ENCODE peak calls at places on chromosome 5, in eight cellular contexts. J is SK-N-SH, N is GM12878, L is psoas muscle, M is fibroblast of the aortic adventitia, Z is AG10803, H is A549, I is choroid plexus epithelial cell. T is an unnamed sample.

GRCh38 chr5:89168766-89169165 is 285.8 kb upstream of the MEF2C start:
- DNase-seq in H (no peak), N (peak), L (no peak), M (no peak), I (no peak), J (no peak), Z (no peak), T (no peak)

GRCh38 chr5:111582962-111583669 is 70.8 kb upstream of the STARD4 start:
- DNase-seq in I (peak), L (no peak), H (no peak), J (no peak), Z (peak), M (peak), N (no peak), T (no peak)

GRCh38 chr5:145499483-145499882 is 335.7 kb downstream of the PRELID2 start:
- DNase-seq in J (no peak), N (no peak), H (no peak), L (no peak), I (peak), M (peak), Z (peak), T (no peak)

GRCh38 chr5:74017786-74018211 is 391.8 kb downstream of the ARHGEF28 start:
- DNase-seq in I (peak), L (no peak), M (peak), N (no peak), Z (peak), H (no peak), J (no peak), T (no peak)

GRCh38 chr5:59416441-59416840 is 477.1 kb downstream of the PDE4D start:
- DNase-seq in M (peak), Z (peak), J (no peak), H (peak), I (peak), L (no peak), N (no peak), T (no peak)

GRCh38 chr5:110639307-110639902 is 87.1 kb downstream of the TMEM232 start:
- DNase-seq in J (no peak), L (no peak), I (peak), Z (peak), N (no peak), H (no peak), M (no peak), T (no peak)

GRCh38 chr5:166618555-166618954 is 1672.9 kb upstream of the WWC1 start:
- DNase-seq in L (no peak), I (no peak), M (no peak), H (no peak), Z (no peak), J (no peak), N (no peak), T (no peak)

GRCh38 chr5:176774216-176775171 is 35.9 kb upstream of the UNC5A start:
- DNase-seq in N (no peak), J (no peak), H (no peak), L (no peak), Z (no peak), M (no peak), I (no peak), T (no peak)

GRCh38 chr5:152058267-152058666 is 133.6 kb upstream of the GLRA1 start:
- DNase-seq in M (no peak), L (no peak), I (no peak), N (no peak), Z (no peak), J (no peak), H (no peak), T (no peak)

GRCh38 chr5:126917918-126918623 is 112.3 kb downstream of the MARCHF3 start:
- DNase-seq in I (peak), Z (peak), L (no peak), H (peak), M (peak), N (no peak), J (peak), T (peak)

GRCh38 chr5:72624641-72625236 is 117.5 kb upstream of the ZNF366 start:
- DNase-seq in J (no peak), N (no peak), H (no peak), Z (peak), M (peak), L (peak), I (peak), T (no peak)

GRCh38 chr5:138455191-138455930 is 9.9 kb upstream of the EGR1 start:
- DNase-seq in I (no peak), H (no peak), M (no peak), N (no peak), L (no peak), J (no peak), Z (no peak), T (no peak)

GRCh38 chr5:147568710-147569109 is 58.8 kb upstream of the DPYSL3 start:
- DNase-seq in M (no peak), N (no peak), I (no peak), L (no peak), H (no peak), J (no peak), Z (no peak), T (no peak)

GRCh38 chr5:87129051-87129450 is 138.6 kb upstream of the RASA1 start:
- DNase-seq in N (no peak), M (no peak), L (no peak), J (no peak), Z (peak), I (no peak), H (no peak), T (no peak)

GRCh38 chr5:9617191-9617590 is 13.0 kb downstream of the TAS2R1 start:
- DNase-seq in L (no peak), M (no peak), I (no peak), H (no peak), Z (no peak), J (no peak), N (no peak), T (no peak)

GRCh38 chr5:125225424-125225823 is 479.0 kb upstream of the ZNF608 start:
- DNase-seq in Z (no peak), M (no peak), N (no peak), I (no peak), J (no peak), L (no peak), H (no peak), T (no peak)

GRCh38 chr5:95984287-95984938 is 22.8 kb upstream of the ELL2 start:
- DNase-seq in Z (peak), I (peak), L (no peak), M (peak), H (no peak), J (no peak), N (no peak), T (no peak)

GRCh38 chr5:169548315-169548714 is 35.3 kb upstream of the SPDL1 start:
- DNase-seq in M (peak), L (no peak), N (no peak), J (peak), I (peak), Z (peak), H (peak), T (no peak)
- TF ChIP-seq CTCF in M (peak), L (no peak), N (no peak), J (peak), I (peak), Z (peak), H (peak), T (no peak)

GRCh38 chr5:132463808-132464154 is 26.8 kb downstream of the IRF1 start:
- DNase-seq in Z (no peak), I (no peak), L (no peak), J (no peak), H (no peak), M (no peak), N (no peak), T (no peak)
- H3K4me3 ChIP-seq in Z (peak), I (no peak), L (no peak), J (no peak), H (no peak), M (no peak), N (no peak), T (no peak)

GRCh38 chr5:44862808-44863207 is 54.1 kb downstream of the MRPS30 start:
- DNase-seq in I (peak), M (peak), J (no peak), L (no peak), Z (peak), H (peak), N (no peak), T (no peak)
- TF ChIP-seq CTCF in I (peak), M (peak), J (peak), L (no peak), Z (peak), H (peak), N (peak), T (no peak)

GRCh38 chr5:113205323-113205722 is 228.7 kb downstream of the DCP2 start:
- DNase-seq in I (peak), L (no peak), M (no peak), H (no peak), N (no peak), Z (no peak), J (no peak), T (no peak)

GRCh38 chr5:113205807-113206206 is 229.0 kb downstream of the TSSK1B start:
- DNase-seq in H (no peak), J (no peak), Z (no peak), N (no peak), M (no peak), L (no peak), I (no peak), T (no peak)

GRCh38 chr5:113204525-113205161 is 228.0 kb downstream of the DCP2 start:
- DNase-seq in H (no peak), L (peak), Z (peak), M (peak), I (peak), N (no peak), J (peak), T (peak)

GRCh38 chr5:113201715-113202114 is 225.1 kb downstream of the DCP2 start:
- DNase-seq in L (no peak), N (no peak), Z (peak), I (no peak), M (no peak), H (no peak), J (no peak), T (no peak)

GRCh38 chr5:113202904-113203716 is 226.5 kb downstream of the DCP2 start:
- DNase-seq in M (no peak), H (no peak), J (peak), I (peak), N (no peak), Z (no peak), L (peak), T (peak)
- H3K4me3 ChIP-seq in M (no peak), H (no peak), J (peak), I (peak), N (no peak), Z (no peak), L (peak), T (no peak)

GRCh38 chr5:93252165-93252564 is 328.9 kb downstream of the NR2F1-AS1 start:
- DNase-seq in Z (no peak), I (peak), J (no peak), N (no peak), H (no peak), L (no peak), M (no peak), T (no peak)
- TF ChIP-seq CTCF in Z (peak), I (peak), J (no peak), N (no peak), H (no peak), L (no peak), M (no peak), T (no peak)

GRCh38 chr5:7261049-7261448 is 134.9 kb upstream of the ADCY2 start:
- DNase-seq in Z (peak), L (no peak), M (peak), J (peak), N (no peak), H (peak), I (peak), T (no peak)

DNA sequence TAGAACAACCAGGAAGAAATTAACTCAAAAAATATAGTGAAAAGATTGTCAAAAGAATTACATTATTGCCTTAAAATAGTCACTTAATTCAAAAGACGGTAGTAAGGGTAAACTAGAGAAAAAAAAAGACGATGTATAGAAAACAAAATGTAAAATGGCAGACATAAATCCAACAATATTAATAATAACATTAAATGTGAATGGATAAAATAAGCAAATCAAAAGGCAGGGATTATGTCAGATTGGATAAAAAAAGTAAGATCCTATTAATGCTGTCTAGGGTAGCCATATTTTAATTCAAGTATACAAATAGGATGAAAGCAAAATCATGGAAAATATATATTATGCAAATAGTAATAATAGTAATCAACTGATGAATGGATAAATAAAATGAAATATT is 134.0 kb upstream of the ADCY2 start:
- DNase-seq in L (no peak), H (no peak), J (no peak), Z (no peak), N (no peak), I (no peak), M (no peak), T (no peak)
- H3K4me3 ChIP-seq in L (no peak), H (no peak), J (no peak), Z (no peak), N (no peak), I (no peak), M (no peak), T (no peak)

DNA sequence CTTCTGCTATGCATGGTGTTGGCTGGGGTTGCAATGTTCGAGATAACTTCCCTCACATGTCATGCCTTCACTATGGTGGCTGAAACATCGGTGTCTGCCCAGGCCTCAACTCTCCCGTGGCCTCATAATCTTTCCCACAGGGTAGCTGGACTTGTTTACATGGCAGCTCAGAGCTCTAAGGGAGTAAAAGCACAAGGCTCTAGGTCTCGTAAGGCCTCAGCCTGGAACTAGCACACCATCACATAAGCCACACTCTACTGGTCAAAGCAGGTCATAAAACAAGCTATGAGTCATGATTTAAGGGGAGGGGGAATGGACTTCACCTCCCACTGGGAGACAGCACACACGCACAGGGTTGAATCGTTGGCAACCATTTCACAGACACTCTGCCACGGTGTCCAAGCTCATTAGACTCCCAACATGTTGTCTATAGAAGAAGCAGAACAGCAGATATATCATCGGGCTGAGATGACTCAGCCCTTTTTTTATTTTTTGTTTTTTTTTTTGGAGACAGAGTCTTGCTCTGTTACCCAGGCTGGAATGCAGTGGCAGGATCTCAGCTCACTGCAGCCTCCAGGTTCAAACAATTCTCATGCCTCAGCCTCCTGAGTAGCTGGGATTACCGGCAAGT is 66.8 kb upstream of the IL17B start:
- DNase-seq in J (no peak), H (peak), I (peak), M (peak), Z (peak), N (no peak), L (no peak), T (no peak)
- TF ChIP-seq CTCF in J (no peak), H (no peak), I (no peak), M (peak), Z (no peak), N (no peak), L (no peak), T (no peak)

GRCh38 chr5:141196363-141196762 is 3.1 kb upstream of the PCDHB11 start:
- DNase-seq in H (no peak), N (no peak), M (no peak), I (no peak), L (no peak), Z (no peak), J (no peak), T (no peak)

DNA sequence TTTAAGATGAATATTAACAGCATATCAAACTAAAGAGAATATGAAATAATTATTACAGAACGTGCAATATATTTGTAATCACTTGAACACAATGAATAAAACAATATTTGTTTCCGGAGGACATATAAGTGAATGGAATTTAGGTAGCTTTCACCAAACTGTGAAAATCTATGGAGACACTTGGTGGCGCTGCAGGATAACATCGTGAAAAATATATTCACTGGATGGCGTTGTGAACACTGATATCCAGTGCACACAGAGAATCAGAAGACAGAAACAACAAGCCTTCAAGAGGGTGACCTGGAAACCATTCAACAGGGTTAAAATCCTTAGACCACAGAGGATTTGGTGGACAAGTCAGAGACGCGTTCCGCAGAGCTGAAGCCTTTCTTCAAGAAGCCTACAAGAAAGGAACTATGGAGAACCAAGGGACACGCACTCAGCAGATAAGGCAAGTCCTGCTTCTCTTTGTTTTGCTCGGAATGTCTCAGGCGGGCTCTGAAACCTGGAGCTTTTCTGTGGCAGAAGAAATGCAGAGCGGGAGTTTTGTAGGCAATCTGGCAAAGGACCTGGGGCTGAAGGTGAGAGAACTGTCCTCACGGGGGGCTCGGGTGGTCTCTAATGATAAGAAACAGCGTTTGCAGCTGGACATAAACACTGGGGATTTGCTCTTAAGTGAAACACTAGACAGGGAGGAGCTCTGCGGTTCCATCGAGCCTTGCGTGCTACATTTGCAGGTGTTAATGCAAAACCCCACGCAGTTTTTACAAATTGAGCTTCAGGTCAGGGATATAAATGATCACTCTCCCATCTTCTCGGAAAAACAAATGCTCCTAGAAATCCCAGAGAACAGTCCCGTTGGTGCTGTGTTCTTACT is at the start of gene PCDHB11:
- DNase-seq in J (peak), Z (no peak), M (no peak), H (peak), I (no peak), N (no peak), L (no peak), T (peak)
- H3K4me3 ChIP-seq in J (peak), Z (no peak), M (no peak), H (peak), I (no peak), N (no peak), L (peak), T (peak)